ENCODE peak calls at places on chromosomes 12 and 14, in nine cellular contexts. Y is COLO829; D is cardiac fibroblast; Z is GM19239; U is NCI-H1092 treated with DMSO at 0.1 percent for 48 hours; I is H7; J is naive thymus-derived CD8-positive, alpha-beta T cell; M is activated T-cell treated with anti-CD3 and anti-CD28 coated beads, Interleukin-2, amount 50 U/mL, for 24 hours; V is non-pigmented ciliary epithelial cell. Q is an unnamed sample.

GRCh38 chr12:92467886-92468285 is 234.9 kb upstream of the PLEKHG7 start:
- DNase-seq in Y (peak; percentile 23), D (no peak), Z (no peak), U (no peak), I (no peak), J (no peak), M (no peak), V (no peak), Q (no peak)

GRCh38 chr12:42590324-42590934 is 883 bp upstream of the PRICKLE1 start:
- DNase-seq in Y (no peak), D (no peak), Z (peak; percentile 7), U (no peak), I (peak; percentile 29), J (no peak), M (peak; percentile 32), V (no peak), Q (no peak)

GRCh38 chr12:115466076-115466475 is 782.1 kb upstream of the TBX3 start:
- DNase-seq in Y (no peak), D (no peak), Z (no peak), U (no peak), I (no peak), J (no peak), M (no peak), V (no peak), Q (no peak)

GRCh38 chr14:67510836-67511235 is 22.3 kb upstream of the PLEKHH1 start:
- DNase-seq in Y (peak; percentile 90), D (no peak), Z (no peak), U (no peak), I (no peak), J (no peak), M (no peak), V (no peak), Q (no peak)

GRCh38 chr14:34012978-34013713 is 62.3 kb upstream of the EGLN3 start:
- DNase-seq in Y (no peak), D (no peak), Z (peak; percentile 27), U (no peak), I (no peak), J (no peak), M (no peak), V (no peak), Q (peak; percentile 12)

GRCh38 chr12:116426391-116427136 is 132.6 kb upstream of the MAP1LC3B2 start:
- DNase-seq in Y (peak; percentile 82), D (peak; percentile 98), Z (no peak), U (no peak), I (peak; percentile 66), J (no peak), M (no peak), V (peak; percentile 94), Q (no peak)

GRCh38 chr12:1504304-1505150 is 89.9 kb downstream of the FBXL14 start:
- DNase-seq in Y (no peak), D (no peak), Z (no peak), U (no peak), I (peak; percentile 43), J (no peak), M (no peak), V (no peak), Q (no peak)

GRCh38 chr12:26198742-26199141 is 3.4 kb downstream of the SSPN start:
- DNase-seq in Y (no peak), D (peak; percentile 43), Z (no peak), U (no peak), I (no peak), J (no peak), M (no peak), V (no peak), Q (no peak)

GRCh38 chr14:81206115-81206514 is 14.6 kb downstream of the GTF2A1 start:
- DNase-seq in Y (no peak), D (peak; percentile 28), Z (no peak), U (no peak), I (no peak), J (no peak), M (no peak), V (no peak), Q (no peak)

GRCh38 chr12:121630791-121631190 is 4.5 kb downstream of the ORAI1 start:
- DNase-seq in Y (no peak), D (no peak), Z (no peak), U (no peak), I (no peak), J (no peak), M (no peak), V (no peak), Q (no peak)

GRCh38 chr12:107903377-107904061 is 129.0 kb downstream of the ASCL4 start:
- DNase-seq in Y (peak; percentile 23), D (peak; percentile 3), Z (peak; percentile 76), U (peak; percentile 26), I (peak; percentile 94), J (no peak), M (peak; percentile 53), V (no peak), Q (peak; percentile 87)

GRCh38 chr12:54759751-54760150 is 94.6 kb upstream of the MUCL1 start:
- DNase-seq in Y (no peak), D (peak; percentile 54), Z (peak; percentile 9), U (peak; percentile 51), I (peak; percentile 53), J (no peak), M (no peak), V (peak; percentile 1), Q (no peak)

GRCh38 chr14:94309721-94310120 is 13.4 kb downstream of the SERPINA6 start:
- DNase-seq in Y (no peak), D (no peak), Z (no peak), U (no peak), I (no peak), J (no peak), M (no peak), V (no peak), Q (no peak)